ENCODE peak calls at places on chromosome 16, in five cellular contexts. K, W, Q, R and E are unnamed samples.

GRCh38 chr16:59236804-59237463 is 502.8 kb upstream of the GOT2 start:
- DNase-seq in Q (no peak), R (no peak), K (no peak), W (no peak), E (no peak)

GRCh38 chr16:2858245-2859025 is 465 bp upstream of the PRSS22 start:
- DNase-seq in R (peak), K (no peak), W (no peak), Q (no peak), E (peak)

GRCh38 chr16:12171206-12171605 is 194.7 kb downstream of the SNX29 start:
- DNase-seq in W (no peak), K (no peak), Q (no peak), R (no peak), E (no peak)

GRCh38 chr16:71894229-71894920 is 956 bp upstream of the IST1 start:
- DNase-seq in Q (peak), K (peak), W (peak), R (peak), E (no peak)

GRCh38 chr16:47129755-47130435 is 13.8 kb downstream of the NETO2 start:
- DNase-seq in W (no peak), Q (no peak), R (no peak), K (no peak), E (no peak)

GRCh38 chr16:66070140-66070887 is 296.2 kb upstream of the CDH5 start:
- DNase-seq in Q (no peak), W (peak), R (no peak), K (peak), E (no peak)

GRCh38 chr16:75000481-75001081 is 1.8 kb downstream of the ZNRF1 start:
- DNase-seq in K (no peak), R (peak), Q (peak), W (no peak), E (no peak)

GRCh38 chr16:83980794-83981193 is 12.8 kb downstream of the NECAB2 start:
- DNase-seq in Q (no peak), W (no peak), K (no peak), R (no peak), E (no peak)

GRCh38 chr16:50367777-50368409 is 895 bp downstream of the BRD7 start:
- DNase-seq in K (no peak), R (peak), W (no peak), Q (no peak), E (no peak)

GRCh38 chr16:84568066-84568465 is 49.8 kb downstream of the COTL1 start:
- DNase-seq in W (no peak), Q (no peak), K (no peak), R (peak), E (no peak)

GRCh38 chr16:22360963-22361659 is 13.3 kb downstream of the CDR2 start:
- DNase-seq in R (no peak), Q (no peak), W (no peak), K (no peak), E (no peak)

GRCh38 chr16:8173111-8173644 is 417.1 kb downstream of the TMEM114 start:
- DNase-seq in R (peak), W (peak), K (peak), Q (peak), E (peak)

GRCh38 chr16:47058295-47059086 is 85.0 kb upstream of the DNAJA2 start:
- DNase-seq in W (peak), Q (no peak), K (no peak), R (no peak), E (no peak)

GRCh38 chr16:31508706-31509523 is 724 bp upstream of the RUSF1 start:
- DNase-seq in W (no peak), Q (no peak), K (peak), R (no peak), E (no peak)

GRCh38 chr16:65525743-65526142 is 403.9 kb upstream of the CDH11 start:
- DNase-seq in K (no peak), Q (no peak), R (no peak), W (no peak), E (no peak)

GRCh38 chr16:90057738-90058173 is 19.4 kb downstream of the PRDM7 start:
- DNase-seq in W (no peak), K (peak), R (peak), Q (no peak), E (no peak)

GRCh38 chr16:85662976-85663830 is 25.6 kb downstream of the GINS2 start:
- DNase-seq in W (no peak), R (no peak), Q (no peak), K (no peak), E (no peak)

GRCh38 chr16:11783319-11784047 is 13.6 kb downstream of the ZC3H7A start:
- DNase-seq in R (peak), Q (no peak), K (no peak), W (no peak), E (no peak)

GRCh38 chr16:81610144-81610842 is 165.7 kb downstream of the CMIP start:
- DNase-seq in Q (peak), K (peak), R (peak), W (peak), E (no peak)

GRCh38 chr16:1377406-1378010 is 25.8 kb downstream of the GNPTG start:
- DNase-seq in W (no peak), Q (peak), R (no peak), K (no peak), E (no peak)

GRCh38 chr16:3791701-3792100 is 74.4 kb upstream of the TRAP1 start:
- DNase-seq in W (no peak), Q (no peak), K (no peak), R (no peak), E (no peak)

GRCh38 chr16:65037558-65037957 is 84.3 kb downstream of the CDH11 start:
- DNase-seq in Q (no peak), K (no peak), R (no peak), W (no peak), E (no peak)

GRCh38 chr16:86768231-86768791 is 190.0 kb downstream of the FOXL1 start:
- DNase-seq in R (no peak), W (no peak), Q (no peak), K (no peak), E (no peak)

DNA sequence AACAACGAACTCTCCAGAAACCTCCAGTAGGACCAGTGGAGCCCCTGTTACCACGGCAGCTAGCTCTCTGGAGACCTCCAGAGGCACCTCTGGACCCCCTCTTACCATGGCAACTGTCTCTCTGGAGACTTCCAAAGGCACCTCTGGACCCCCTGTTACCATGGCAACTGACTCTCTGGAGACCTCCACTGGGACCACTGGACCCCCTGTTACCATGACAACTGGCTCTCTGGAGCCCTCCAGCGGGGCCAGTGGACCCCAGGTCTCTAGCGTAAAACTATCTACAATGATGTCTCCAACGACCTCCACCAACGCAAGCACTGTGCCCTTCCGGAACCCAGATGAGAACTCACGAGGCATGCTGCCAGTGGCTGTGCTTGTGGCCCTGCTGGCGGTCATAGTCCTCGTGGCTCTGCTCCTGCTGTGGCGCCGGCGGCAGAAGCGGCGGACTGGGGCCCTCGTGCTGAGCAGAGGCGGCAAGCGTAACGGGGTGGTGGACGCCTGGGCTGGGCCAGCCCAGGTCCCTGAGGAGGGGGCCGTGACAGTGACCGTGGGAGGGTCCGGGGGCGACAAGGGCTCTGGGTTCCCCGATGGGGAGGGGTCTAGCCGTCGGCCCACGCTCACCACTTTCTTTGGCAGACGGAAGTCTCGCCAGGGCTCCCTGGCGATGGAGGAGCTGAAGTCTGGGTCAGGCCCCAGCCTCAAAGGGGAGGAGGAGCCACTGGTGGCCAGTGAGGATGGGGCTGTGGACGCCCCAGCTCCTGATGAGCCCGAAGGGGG is 1.3 kb downstream of the SPN start:
- DNase-seq in K (no peak), W (no peak), Q (no peak), R (no peak), E (no peak)
- TF ChIP-seq CTCF in K (no peak), W (no peak), Q (no peak), R (no peak), E (no peak)

DNA sequence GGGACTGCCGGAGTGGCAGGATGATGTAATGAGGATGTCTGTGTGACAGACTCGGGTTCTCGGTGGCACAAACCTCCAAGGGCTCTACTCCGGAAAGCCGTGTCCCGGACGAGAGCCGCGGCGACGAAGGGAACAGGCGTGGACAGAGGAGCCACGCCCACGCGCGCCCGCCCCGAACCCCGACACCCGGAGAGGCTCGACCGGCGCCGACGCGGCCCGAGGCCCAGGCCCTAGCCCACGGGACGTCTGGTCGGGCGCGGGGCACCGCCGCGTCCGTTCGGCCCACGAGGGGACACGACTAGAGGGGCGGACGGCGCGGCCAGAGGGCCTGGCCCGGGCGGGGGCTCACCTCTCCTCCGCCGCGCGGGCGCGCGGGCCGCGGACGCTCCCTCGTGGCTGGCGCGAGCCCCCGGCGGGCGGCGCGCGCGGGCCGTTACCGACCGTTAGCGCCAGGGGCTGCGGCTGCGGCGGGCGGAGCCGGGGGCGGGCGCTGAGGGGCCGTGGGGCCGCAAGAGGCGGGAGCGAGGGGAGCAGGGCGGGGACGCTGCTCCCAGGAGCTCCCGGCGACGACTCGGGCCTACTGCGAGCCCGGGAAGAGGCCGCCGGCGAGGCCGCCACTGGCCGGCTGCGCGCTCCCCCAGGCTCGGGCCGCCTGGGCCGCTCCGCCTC is 2.1 kb upstream of the IRX5 start:
- DNase-seq in R (no peak), W (peak), Q (no peak), K (peak), E (no peak)
- TF ChIP-seq CTCF in R (no peak), W (no peak), Q (no peak), K (no peak), E (no peak)

DNA sequence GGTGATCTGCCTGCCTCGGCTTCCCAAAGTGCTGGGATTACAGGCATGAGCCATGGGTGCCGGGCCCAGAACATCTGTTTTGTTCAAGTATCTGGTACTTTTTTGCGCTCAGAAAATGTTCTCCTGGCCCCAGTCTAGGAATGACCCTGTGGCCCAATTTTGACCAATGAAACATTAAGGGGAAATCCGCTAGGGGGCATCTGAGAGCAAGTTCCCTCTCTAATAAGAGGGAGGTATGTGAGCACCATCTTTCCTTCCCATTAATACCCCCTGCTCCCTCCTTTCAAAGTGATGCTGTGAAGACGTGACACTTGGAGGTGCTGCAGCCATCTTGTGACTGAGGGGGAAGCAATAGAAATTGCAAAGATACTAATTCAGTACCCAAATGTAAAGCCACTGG is 16.5 kb upstream of the CLEC3A start:
- DNase-seq in W (no peak), K (no peak), R (no peak), Q (no peak), E (no peak)
- TF ChIP-seq CTCF in W (no peak), K (no peak), R (peak), Q (no peak), E (peak)

GRCh38 chr16:53489754-53490153 is 13.3 kb downstream of the AKTIP start:
- DNase-seq in R (no peak), K (no peak), Q (no peak), W (no peak), E (no peak)

GRCh38 chr16:53492499-53492898 is 10.5 kb downstream of the AKTIP start:
- DNase-seq in W (no peak), R (no peak), Q (no peak), K (no peak), E (no peak)

GRCh38 chr16:53498984-53499383 is 4.0 kb downstream of the AKTIP start:
- DNase-seq in W (no peak), K (no peak), Q (no peak), R (no peak), E (no peak)

GRCh38 chr16:53495325-53495724 is 7.7 kb downstream of the AKTIP start:
- DNase-seq in W (no peak), R (no peak), Q (no peak), K (no peak), E (no peak)
- TF ChIP-seq CTCF in W (no peak), R (peak), Q (no peak), K (peak), E (no peak)

GRCh38 chr16:67278773-67279295 is 498 bp upstream of the PLEKHG4 start:
- DNase-seq in R (no peak), W (no peak), K (no peak), Q (no peak), E (no peak)
- TF ChIP-seq CTCF in R (peak), W (no peak), K (no peak), Q (no peak), E (peak)

GRCh38 chr16:27779719-27780161 is 229.8 kb downstream of the KATNIP start:
- DNase-seq in R (no peak), Q (peak), W (peak), K (peak), E (peak)
- TF ChIP-seq CTCF in R (no peak), Q (peak), W (no peak), K (peak), E (peak)

GRCh38 chr16:82796047-82796446 is 169.3 kb downstream of the CDH13 start:
- DNase-seq in Q (no peak), K (no peak), R (no peak), W (no peak), E (no peak)

GRCh38 chr16:82801361-82801760 is 174.6 kb downstream of the CDH13 start:
- DNase-seq in Q (no peak), R (no peak), K (peak), W (no peak), E (no peak)
- TF ChIP-seq CTCF in Q (no peak), R (no peak), K (no peak), W (no peak), E (no peak)